ENCODE peak calls at places on chromosomes 5 and 9, in five cellular contexts. Y is HCT116, Q is sigmoid colon, P is lower leg skin, R is heart left ventricle. C is an unnamed sample.

GRCh38 chr5:138789771-138790242 is 36.6 kb downstream of the CTNNA1 start:
- DNase-seq in R (no peak), P (no peak), Y (peak; percentile 37), Q (no peak), C (peak; percentile 22)

GRCh38 chr9:87387351-87388055 is 110.2 kb upstream of the DAPK1 start:
- DNase-seq in Y (no peak), R (no peak), P (no peak), Q (no peak), C (no peak)

GRCh38 chr9:14346826-14347407 is 33.0 kb upstream of the NFIB start:
- DNase-seq in Y (no peak), P (no peak), R (peak; percentile 49), Q (no peak), C (no peak)

GRCh38 chr5:156327306-156327705 is 342 bp downstream of the SGCD start:
- DNase-seq in Q (no peak), R (no peak), P (no peak), Y (no peak), C (no peak)

GRCh38 chr5:132080595-132080994 is 7.0 kb downstream of the CSF2 start:
- DNase-seq in P (no peak), Y (no peak), Q (no peak), R (no peak), C (no peak)

GRCh38 chr5:12794476-12795332 is 890.5 kb upstream of the CTNND2 start:
- DNase-seq in R (no peak), P (no peak), Q (no peak), Y (no peak), C (no peak)

GRCh38 chr5:95081500-95082355 is 203.2 kb downstream of the MCTP1 start:
- DNase-seq in P (peak; percentile 39), Q (peak; percentile 66), R (peak; percentile 52), Y (no peak), C (peak; percentile 21)

GRCh38 chr5:135559342-135559741 is 19.4 kb downstream of the CXCL14 start:
- DNase-seq in P (no peak), R (no peak), Q (peak; percentile 9), Y (peak; percentile 38), C (peak; percentile 57)

GRCh38 chr5:96775689-96776088 is 32.1 kb downstream of the ERAP1 start:
- DNase-seq in Y (no peak), R (no peak), P (no peak), Q (no peak), C (no peak)

GRCh38 chr9:82598254-82599039 is 464.5 kb downstream of the RASEF start:
- DNase-seq in P (no peak), Q (no peak), Y (no peak), R (no peak), C (no peak)

GRCh38 chr9:127712851-127713250 is 2.6 kb downstream of the PTRH1 start:
- DNase-seq in Q (no peak), R (no peak), P (no peak), Y (no peak), C (no peak)

GRCh38 chr5:164578911-164579310 is 1073.5 kb downstream of the MAT2B start:
- DNase-seq in R (no peak), Y (no peak), P (no peak), Q (no peak), C (no peak)

GRCh38 chr5:2756764-2757163 is 5.3 kb upstream of the IRX2 start:
- DNase-seq in P (no peak), R (no peak), Q (no peak), Y (no peak), C (no peak)

GRCh38 chr5:160451281-160451680 is 29.6 kb downstream of the PTTG1 start:
- DNase-seq in P (no peak), R (no peak), Q (no peak), Y (no peak), C (no peak)

GRCh38 chr5:7815757-7816534 is 35.0 kb downstream of the CFAP90 start:
- DNase-seq in R (peak; percentile 80), Y (peak; percentile 63), P (peak; percentile 75), Q (peak; percentile 88), C (peak; percentile 92)

GRCh38 chr9:116476935-116477381 is 210.1 kb upstream of the TRIM32 start:
- DNase-seq in P (no peak), Q (peak; percentile 76), R (peak; percentile 61), Y (no peak), C (no peak)

GRCh38 chr5:15702102-15702501 is 202.1 kb downstream of the FBXL7 start:
- DNase-seq in P (no peak), R (no peak), Q (no peak), Y (no peak), C (peak; percentile 23)

GRCh38 chr9:83296123-83296522 is 233.2 kb upstream of the RASEF start:
- DNase-seq in Y (no peak), R (no peak), Q (no peak), P (no peak), C (no peak)

GRCh38 chr5:167730656-167731055 is 560.8 kb upstream of the WWC1 start:
- DNase-seq in Y (no peak), Q (no peak), R (no peak), P (no peak), C (no peak)

GRCh38 chr9:13479071-13479470 is 199.6 kb upstream of the MPDZ start:
- DNase-seq in Y (no peak), R (no peak), Q (no peak), P (no peak), C (no peak)

GRCh38 chr9:124769451-124770358 is 1.4 kb downstream of the NR6A1 start:
- DNase-seq in Y (peak; percentile 85), P (no peak), Q (no peak), R (peak; percentile 41), C (peak; percentile 47)

GRCh38 chr9:87109851-87110250 is 162.5 kb upstream of the GAS1 start:
- DNase-seq in R (no peak), P (no peak), Y (no peak), Q (no peak), C (no peak)

GRCh38 chr5:65967288-65968066 is 41.1 kb downstream of the ERBIN start:
- DNase-seq in Q (no peak), R (no peak), Y (no peak), P (no peak), C (no peak)

GRCh38 chr5:121748690-121749089 is 103.0 kb upstream of the FTMT start:
- DNase-seq in P (no peak), Y (no peak), R (peak; percentile 50), Q (no peak), C (no peak)

GRCh38 chr9:69193685-69194032 is 19.6 kb downstream of the TJP2 start:
- DNase-seq in Y (no peak), P (no peak), Q (no peak), R (no peak), C (no peak)

GRCh38 chr5:15682566-15682965 is 182.6 kb downstream of the FBXL7 start:
- DNase-seq in R (no peak), P (no peak), Q (no peak), Y (no peak), C (no peak)

GRCh38 chr9:75996726-75997125 is 106.3 kb downstream of the PCSK5 start:
- DNase-seq in Q (no peak), R (no peak), Y (no peak), P (no peak), C (no peak)

GRCh38 chr9:135065151-135065550 is 22.3 kb upstream of the OLFM1 start:
- DNase-seq in Q (peak; percentile 40), P (no peak), Y (no peak), R (peak; percentile 4), C (no peak)

GRCh38 chr5:143142596-143143435 is 260.7 kb downstream of the NR3C1 start:
- DNase-seq in Y (no peak), Q (peak; percentile 81), P (peak; percentile 60), R (peak; percentile 80), C (no peak)

GRCh38 chr5:31783762-31784161 is 144.8 kb downstream of the PDZD2 start:
- DNase-seq in R (no peak), Y (no peak), Q (no peak), P (no peak), C (no peak)

GRCh38 chr9:4228606-4229005 is 71.3 kb downstream of the GLIS3 start:
- DNase-seq in P (no peak), Q (no peak), R (no peak), Y (no peak), C (no peak)

GRCh38 chr9:121718063-121718462 is 66.6 kb downstream of the DAB2IP start:
- DNase-seq in P (no peak), Y (no peak), R (peak; percentile 77), Q (peak; percentile 81), C (no peak)

GRCh38 chr9:83062653-83063527 is at the start of gene RASEF:
- DNase-seq in P (no peak), Y (no peak), R (no peak), Q (no peak), C (no peak)

GRCh38 chr5:100898504-100899346 is 4.4 kb downstream of the ST8SIA4 start:
- DNase-seq in R (no peak), Y (no peak), P (no peak), Q (no peak), C (no peak)

GRCh38 chr5:100901851-100902341 is 1.2 kb downstream of the ST8SIA4 start:
- DNase-seq in Q (peak; percentile 60), P (peak; percentile 50), Y (no peak), R (peak; percentile 49), C (no peak)

GRCh38 chr5:100899675-100900074 is 3.4 kb downstream of the ST8SIA4 start:
- DNase-seq in Y (no peak), Q (no peak), P (no peak), R (no peak), C (no peak)

GRCh38 chr5:100900796-100901731 is 2.0 kb downstream of the ST8SIA4 start:
- DNase-seq in Q (peak; percentile 79), P (peak; percentile 69), Y (no peak), R (peak; percentile 84), C (peak; percentile 49)

GRCh38 chr5:100900142-100900795 is 2.8 kb downstream of the ST8SIA4 start:
- DNase-seq in R (peak; percentile 65), Q (peak; percentile 67), P (no peak), Y (no peak), C (no peak)
- TF ChIP-seq POLR2A in R (no peak), Q (no peak), P (no peak), Y (no peak), C (no peak)

DNA sequence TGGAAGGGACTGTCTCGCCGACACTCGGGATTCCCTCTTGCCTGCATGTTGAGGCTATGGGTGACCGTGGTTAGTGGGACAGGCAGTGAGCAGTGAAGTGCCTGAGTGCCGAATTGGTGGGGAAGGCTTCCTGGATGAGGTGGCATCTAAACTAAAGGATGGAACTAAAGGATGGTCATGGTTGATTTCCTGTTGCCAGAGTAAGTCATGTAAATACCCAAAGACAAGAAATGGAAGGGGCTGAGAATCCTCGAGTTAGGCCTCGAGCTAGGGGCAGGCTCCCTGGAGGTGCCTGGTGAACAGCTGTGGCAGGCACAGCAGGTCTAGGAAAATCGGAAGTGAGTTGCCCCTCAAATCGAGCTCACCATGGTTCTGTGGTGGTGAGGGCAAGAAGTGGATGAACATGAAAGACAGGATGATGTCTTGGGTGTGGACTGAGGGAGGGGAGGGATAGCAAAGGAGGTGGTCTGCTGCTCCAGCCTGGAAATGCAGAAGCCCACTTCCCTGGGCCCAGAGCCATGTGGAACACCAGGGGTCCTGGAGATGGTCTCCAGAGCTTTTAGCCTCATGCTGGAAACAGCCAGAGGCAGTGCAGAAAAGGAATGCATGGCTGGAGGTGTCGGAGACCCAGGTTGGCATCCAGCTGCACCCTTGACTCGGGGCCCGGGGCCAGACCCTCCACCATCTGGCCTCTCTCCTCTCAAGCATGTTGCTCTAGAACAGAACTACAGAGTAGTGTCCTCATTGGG is 12.2 kb downstream of the CD74 start:
- DNase-seq in Y (no peak), Q (no peak), R (peak; percentile 10), P (no peak), C (no peak)
- TF ChIP-seq POLR2A in Y (no peak), Q (no peak), R (no peak), P (no peak), C (no peak)

GRCh38 chr5:146203011-146203871 is at the start of gene RBM27:
- DNase-seq in Q (peak; percentile 99), Y (peak; percentile 98), P (peak; percentile 98), R (peak; percentile 97), C (peak; percentile 100)
- TF ChIP-seq POLR2A in Q (peak; percentile 62), Y (no peak), P (peak; percentile 26), R (peak; percentile 81), C (peak; percentile 87)

GRCh38 chr9:93576296-93577044 is at the start of gene PHF2:
- DNase-seq in P (no peak), Q (no peak), R (no peak), Y (no peak), C (peak; percentile 53)
- TF ChIP-seq POLR2A in P (no peak), Q (no peak), R (no peak), Y (no peak), C (peak; percentile 29)

C was measured in H54.